ENCODE peak calls at places on chromosomes 5 and 9, in five cellular contexts. D, L, Y, H and W are unnamed samples. For H3K27me3, the result is how much of the 10 kb centered on the place peaks cover.

GRCh38 chr5:135625961-135626360 is 47.2 kb upstream of the CXCL14 start:
- DNase-seq in L (no peak), D (no peak), H (no peak), Y (no peak), W (no peak)

GRCh38 chr5:171537463-171537862 is 118.0 kb downstream of the FGF18 start:
- DNase-seq in Y (no peak), D (no peak), L (no peak), H (no peak), W (no peak)

GRCh38 chr9:126146254-126147145 is 180.1 kb upstream of the MVB12B start:
- DNase-seq in Y (no peak), H (no peak), L (no peak), D (no peak), W (no peak)

GRCh38 chr5:177500685-177501522 is 3.5 kb upstream of the PDLIM7 start:
- DNase-seq in Y (peak), H (peak), D (no peak), L (peak), W (peak)

GRCh38 chr5:100772548-100772947 is 130.5 kb downstream of the ST8SIA4 start:
- DNase-seq in L (no peak), Y (no peak), H (no peak), D (no peak), W (no peak)

GRCh38 chr5:160209917-160210316 is 19.4 kb upstream of the FABP6 start:
- DNase-seq in D (no peak), H (no peak), L (no peak), Y (no peak), W (no peak)

GRCh38 chr5:68680376-68680775 is 413.4 kb upstream of the SLC30A5 start:
- DNase-seq in H (no peak), L (no peak), Y (no peak), D (no peak), W (peak)

GRCh38 chr5:33275921-33276705 is 164.7 kb upstream of the TARS1 start:
- DNase-seq in L (peak), D (no peak), Y (no peak), H (no peak), W (no peak)

GRCh38 chr5:126044111-126044668 is 379.0 kb upstream of the GRAMD2B start:
- DNase-seq in L (peak), H (no peak), Y (no peak), D (peak), W (peak)

GRCh38 chr5:158679221-158679641 is 420.5 kb downstream of the EBF1 start:
- DNase-seq in D (no peak), L (no peak), H (no peak), Y (no peak), W (no peak)

GRCh38 chr5:139848508-139849100 is 53.0 kb downstream of the PSD2 start:
- DNase-seq in Y (peak), L (no peak), H (no peak), D (no peak), W (peak)

GRCh38 chr9:18129809-18130334 is 344.1 kb upstream of the ADAMTSL1 start:
- DNase-seq in L (no peak), Y (no peak), D (no peak), H (no peak), W (no peak)

GRCh38 chr9:124502711-124503702 is 4.2 kb downstream of the NR5A1 start:
- DNase-seq in H (no peak), Y (no peak), L (no peak), D (no peak), W (peak)

GRCh38 chr9:86324308-86324707 is 29.9 kb downstream of the TUT7 start:
- DNase-seq in D (peak), L (peak), H (no peak), Y (no peak), W (no peak)

GRCh38 chr5:131068893-131069643 is 96.0 kb downstream of the HINT1 start:
- DNase-seq in L (no peak), H (peak), Y (peak), D (no peak), W (no peak)

GRCh38 chr5:158914008-158914407 is 185.7 kb downstream of the EBF1 start:
- DNase-seq in D (no peak), Y (no peak), H (no peak), L (no peak), W (no peak)

GRCh38 chr5:54148062-54148461 is 162.3 kb downstream of the ARL15 start:
- DNase-seq in H (no peak), L (peak), D (no peak), Y (no peak), W (no peak)

GRCh38 chr5:66824476-66824875 is 228.3 kb downstream of the MAST4 start:
- DNase-seq in H (no peak), L (no peak), D (no peak), Y (no peak), W (no peak)

GRCh38 chr9:126147186-126147585 is 179.4 kb upstream of the MVB12B start:
- DNase-seq in L (no peak), H (no peak), Y (no peak), D (no peak), W (no peak)

GRCh38 chr5:56763711-56764466 is 51.5 kb upstream of the MAP3K1 start:
- DNase-seq in Y (no peak), D (no peak), L (peak), H (no peak), W (no peak)

GRCh38 chr9:14314929-14315753 is 1.2 kb upstream of the NFIB start:
- DNase-seq in D (no peak), H (no peak), L (peak), Y (no peak), W (peak)

GRCh38 chr5:143516249-143516648 is 112.8 kb upstream of the NR3C1 start:
- DNase-seq in D (no peak), Y (no peak), L (no peak), H (no peak), W (no peak)

GRCh38 chr9:36207546-36208012 is 16.9 kb downstream of the CLTA start:
- DNase-seq in L (peak), D (no peak), H (no peak), Y (no peak), W (no peak)

GRCh38 chr9:11338130-11338529 is 725.3 kb upstream of the PTPRD start:
- DNase-seq in Y (no peak), L (no peak), H (no peak), D (no peak), W (no peak)

GRCh38 chr9:109705515-109705914 is 74.5 kb upstream of the PALM2AKAP2 start:
- DNase-seq in H (no peak), Y (no peak), D (no peak), L (peak), W (no peak)

GRCh38 chr9:77614671-77615070 is 33.5 kb downstream of the GNA14 start:
- DNase-seq in D (no peak), L (no peak), H (no peak), Y (no peak), W (no peak)

GRCh38 chr5:172903790-172904189 is 55.4 kb upstream of the RPL26L1 start:
- DNase-seq in D (peak), L (peak), Y (no peak), H (no peak), W (peak)

GRCh38 chr9:35756743-35757526 is 2.9 kb upstream of the MSMP start:
- DNase-seq in D (no peak), L (no peak), Y (peak), H (peak), W (peak)

GRCh38 chr5:150080696-150081435 is 5.5 kb downstream of the CSF1R start:
- DNase-seq in H (no peak), Y (no peak), L (no peak), D (no peak), W (no peak)

GRCh38 chr5:139975942-139976341 is 67.2 kb downstream of the NRG2 start:
- DNase-seq in Y (no peak), D (no peak), H (no peak), L (no peak), W (no peak)

GRCh38 chr5:3428355-3428754 is 167.3 kb upstream of the IRX1 start:
- DNase-seq in H (no peak), L (no peak), D (no peak), Y (no peak), W (no peak)

GRCh38 chr5:110544603-110545002 is 181.9 kb downstream of the TMEM232 start:
- DNase-seq in H (no peak), D (no peak), L (no peak), Y (no peak), W (no peak)

GRCh38 chr5:91925249-91925648 is 542.1 kb upstream of the ARRDC3 start:
- DNase-seq in Y (no peak), L (no peak), D (no peak), H (no peak), W (no peak)

GRCh38 chr9:4862506-4863250 is 69.9 kb downstream of the RCL1 start:
- DNase-seq in L (peak), H (no peak), D (no peak), Y (no peak), W (no peak)

GRCh38 chr5:59221769-59222168 is 638.9 kb downstream of the RAB3C start:
- DNase-seq in H (no peak), Y (no peak), L (no peak), D (no peak), W (no peak)

GRCh38 chr5:153974131-153974812 is 64.4 kb downstream of the FAM114A2 start:
- DNase-seq in L (peak), Y (peak), D (peak), H (no peak), W (no peak)

GRCh38 chr5:143183989-143184388 is 219.5 kb downstream of the NR3C1 start:
- DNase-seq in Y (no peak), L (no peak), H (no peak), D (no peak), W (no peak)

GRCh38 chr5:78984020-78984610 is 995 bp downstream of the ARSB start:
- DNase-seq in H (no peak), Y (no peak), L (peak), D (no peak), W (no peak)

GRCh38 chr9:128742401-128742800 is 18.5 kb upstream of the ZDHHC12 start:
- DNase-seq in D (no peak), H (no peak), L (no peak), Y (no peak), W (no peak)

DNA sequence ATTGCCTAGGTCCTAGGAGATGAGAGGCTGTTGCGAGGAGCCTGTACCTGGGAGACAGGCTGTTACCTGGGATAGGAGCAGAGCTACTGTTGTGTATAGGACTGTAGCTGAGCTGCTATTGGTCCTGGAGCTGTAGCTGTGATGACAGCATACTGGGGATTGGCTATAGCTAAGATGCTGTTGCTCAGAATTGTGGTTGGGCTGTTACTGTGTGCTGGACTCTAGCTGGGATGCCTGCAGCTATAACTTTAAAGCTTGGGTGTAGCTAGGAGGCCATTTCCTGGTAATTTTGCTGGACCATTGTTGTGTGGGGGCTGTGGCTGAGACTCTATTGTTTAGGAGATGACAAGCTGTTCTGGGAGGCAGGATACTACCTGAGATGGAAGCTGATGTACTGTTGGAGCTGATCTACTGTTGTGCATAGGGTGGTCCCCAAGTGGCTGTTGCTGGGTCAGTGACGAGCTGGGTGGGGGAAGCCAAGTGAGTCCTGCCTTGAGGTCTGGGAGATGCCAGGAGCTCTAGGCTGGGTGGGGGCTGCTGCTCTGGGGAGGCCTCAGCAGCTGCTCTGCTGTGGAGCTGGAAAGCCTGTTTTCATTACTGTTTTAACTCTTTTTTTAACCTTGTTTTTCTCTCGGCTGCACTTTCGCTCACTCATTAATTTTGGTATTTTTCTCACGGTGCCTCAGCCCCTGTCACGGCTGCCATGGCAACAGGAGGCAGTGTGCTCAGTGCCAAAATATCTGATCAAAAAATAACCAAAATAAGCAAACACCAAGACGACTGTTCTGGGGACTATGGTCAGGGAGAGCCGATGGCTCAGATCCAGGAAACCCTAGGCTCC is 3.0 kb upstream of the PCDH1 start:
- DNase-seq in H (no peak), D (no peak), L (no peak), Y (no peak), W (no peak)
- H3K27me3 ChIP-seq in H (half or more), D (half or more), L (half or more), Y (under half), W (under half)

GRCh38 chr5:77635617-77636422 is 2.7 kb downstream of the OTP start:
- DNase-seq in L (no peak), H (no peak), D (no peak), Y (no peak), W (no peak)

GRCh38 chr5:77638204-77638762 is at the start of gene OTP:
- DNase-seq in H (no peak), D (no peak), Y (no peak), L (no peak), W (no peak)

GRCh38 chr5:77637170-77638074 is 1.1 kb downstream of the OTP start:
- DNase-seq in Y (no peak), H (no peak), D (no peak), L (no peak), W (no peak)

GRCh38 chr5:77635073-77635472 is 3.4 kb downstream of the OTP start:
- DNase-seq in H (no peak), L (no peak), Y (no peak), D (no peak), W (no peak)

DNA sequence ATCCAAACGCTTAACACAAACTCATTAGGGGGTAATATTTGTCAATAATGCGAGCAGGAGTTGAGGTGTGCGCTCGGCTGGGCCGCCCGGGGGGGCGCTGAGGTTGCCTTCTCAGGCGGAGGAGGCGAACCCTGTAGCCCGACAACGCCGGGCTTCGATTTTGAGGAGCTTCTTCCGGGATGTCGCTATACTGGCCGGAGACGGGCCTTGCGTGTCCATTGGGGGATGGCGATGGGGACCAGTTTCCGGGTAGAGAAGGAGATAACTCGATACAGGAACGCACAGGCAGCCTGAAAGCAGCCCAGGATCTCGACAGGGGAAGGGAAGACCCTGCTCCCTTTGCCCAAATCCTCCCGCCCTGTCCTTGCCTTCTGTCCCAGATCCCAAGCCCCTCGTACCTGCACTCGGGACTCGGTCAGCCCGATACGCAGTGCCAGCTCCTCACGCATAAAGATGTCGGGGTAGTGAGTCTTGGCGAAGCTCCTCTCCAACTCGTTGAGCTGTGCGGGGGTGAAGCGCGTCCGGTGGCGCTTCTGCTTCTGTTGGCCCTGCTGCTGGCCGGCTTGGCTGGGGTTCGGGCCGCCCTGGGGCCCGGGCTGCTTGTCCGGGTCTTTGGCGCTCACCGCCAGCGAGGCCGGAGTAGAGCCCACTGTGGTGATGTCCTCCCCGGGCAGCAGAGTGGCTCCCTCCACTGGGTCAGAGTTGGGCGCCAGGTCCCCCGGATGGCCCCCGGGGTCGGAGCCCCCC is 1.9 kb downstream of the OTP start:
- DNase-seq in L (no peak), H (no peak), D (no peak), Y (no peak), W (no peak)
- H3K27me3 ChIP-seq in L (half or more), H (half or more), D (half or more), Y (half or more), W (under half)

GRCh38 chr9:134875376-134875775 is 5.2 kb upstream of the FCN2 start:
- DNase-seq in D (no peak), Y (no peak), H (no peak), L (no peak), W (no peak)

GRCh38 chr9:134880484-134881312 is at the start of gene FCN2:
- DNase-seq in H (no peak), L (no peak), D (no peak), Y (no peak), W (no peak)

GRCh38 chr9:134879664-134880483 is 736 bp upstream of the FCN2 start:
- DNase-seq in D (no peak), Y (no peak), L (no peak), H (no peak), W (no peak)

GRCh38 chr9:134881313-134881670 is 682 bp downstream of the FCN2 start:
- DNase-seq in H (no peak), D (no peak), Y (no peak), L (no peak), W (no peak)

GRCh38 chr9:134877541-134877940 is 3.1 kb upstream of the FCN2 start:
- DNase-seq in H (no peak), D (no peak), Y (no peak), L (no peak), W (no peak)
- H3K27me3 ChIP-seq in H (under half), D (under half), Y (under half), L (under half), W (under half)

DNA sequence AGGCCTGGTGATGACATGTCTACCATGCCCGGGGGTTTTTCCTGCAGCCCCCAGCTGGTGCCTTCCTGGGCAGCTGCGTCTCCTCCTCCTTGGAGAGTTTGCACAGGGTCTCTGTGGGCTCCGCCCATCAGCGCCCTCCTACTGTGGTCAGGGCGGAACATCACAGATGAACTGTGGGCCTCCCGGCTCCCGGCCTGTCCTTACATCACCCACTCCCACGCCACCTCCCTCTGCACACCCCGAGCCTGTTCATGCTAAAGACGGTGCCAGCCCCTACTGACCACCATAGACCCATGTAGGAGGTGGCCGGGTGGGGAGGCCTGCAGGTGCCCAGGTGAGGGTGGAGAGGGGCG is 12.6 kb downstream of the GPSM1 start:
- DNase-seq in Y (no peak), H (no peak), D (no peak), L (no peak), W (peak)
- H3K27me3 ChIP-seq in Y (under half), H (under half), D (under half), L (under half), W (under half)

GRCh38 chr9:130288926-130289705 is 23.6 kb downstream of the HMCN2 start:
- DNase-seq in D (no peak), H (no peak), L (no peak), Y (no peak), W (no peak)

GRCh38 chr9:130289711-130290241 is 24.2 kb downstream of the HMCN2 start:
- DNase-seq in L (no peak), D (no peak), Y (no peak), H (no peak), W (no peak)

GRCh38 chr9:130287736-130288135 is 22.2 kb downstream of the HMCN2 start:
- DNase-seq in D (no peak), L (no peak), H (no peak), Y (no peak), W (no peak)

GRCh38 chr9:130286781-130287428 is 21.3 kb downstream of the HMCN2 start:
- DNase-seq in Y (no peak), D (no peak), L (no peak), H (no peak), W (peak)

DNA sequence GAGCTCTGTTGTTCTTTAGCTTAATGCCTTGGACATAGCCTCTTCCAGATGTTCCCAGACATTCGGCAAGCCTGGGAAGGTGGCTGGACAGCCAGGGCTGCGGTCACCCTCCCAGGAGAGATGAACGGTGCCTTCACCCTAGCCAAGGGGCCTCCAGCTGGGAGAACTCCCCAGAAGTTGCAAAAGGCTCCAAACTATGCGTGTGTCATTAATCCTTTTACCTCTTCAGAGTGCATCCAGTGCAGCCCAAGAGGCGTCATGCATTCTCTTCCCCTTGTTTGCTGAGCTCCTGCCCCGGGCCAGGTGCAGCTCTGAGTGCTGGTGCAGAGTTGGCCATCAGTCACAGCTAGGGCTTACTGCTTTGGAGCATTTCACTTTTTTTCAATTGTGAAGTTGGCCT is 22.8 kb downstream of the HMCN2 start:
- DNase-seq in L (no peak), D (no peak), Y (no peak), H (no peak), W (no peak)
- H3K27me3 ChIP-seq in L (half or more), D (half or more), Y (under half), H (under half), W (under half)

DNA sequence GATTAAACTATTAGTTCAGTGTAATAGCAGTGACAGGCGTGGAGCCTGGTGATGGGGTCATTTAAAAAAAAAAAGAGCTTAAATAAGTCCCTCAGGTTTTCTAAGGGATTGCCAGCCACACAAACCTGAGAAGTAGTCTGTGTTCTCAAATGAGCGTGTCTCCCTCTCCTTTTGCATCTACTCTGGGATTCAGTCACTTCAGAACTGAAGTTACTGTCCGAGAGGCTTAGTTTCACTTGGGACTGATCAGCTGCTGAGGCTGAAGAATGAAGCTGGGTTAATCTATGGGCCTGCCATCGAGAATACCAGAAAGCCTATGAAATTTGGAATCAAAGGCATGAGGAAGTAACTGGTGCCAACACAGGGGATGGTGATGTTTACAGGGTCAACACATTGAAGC is 310.1 kb downstream of the ADAMTS6 start:
- DNase-seq in Y (no peak), H (no peak), D (no peak), L (no peak), W (no peak)
- H3K27me3 ChIP-seq in Y (under half), H (under half), D (under half), L (under half), W (under half)